ENCODE peak calls at places on chromosomes 4 and X, in seven cellular contexts. K is RWPE1, N is activated B cell treated with CpG ODN at 0.5 μM for 24 hours, J is fibroblast of pulmonary artery, Y is foreskin fibroblast, X is WTC11, U is right lobe of liver. Z is an unnamed sample.

GRCh38 chr4:153294631-153295030 is 49.9 kb upstream of the MND1 start:
- DNase-seq in K (peak), N (no peak), J (no peak), Y (peak), X (no peak), U (no peak), Z (no peak)

GRCh38 chr4:83923341-83923740 is 387.4 kb downstream of the GPAT3 start:
- DNase-seq in K (no peak), N (no peak), J (no peak), Y (no peak), X (no peak), U (no peak), Z (no peak)

GRCh38 chrX:3295731-3296130 is 50.7 kb downstream of the MXRA5 start:
- DNase-seq in K (peak), N (no peak), J (no peak), Y (no peak), X (peak), U (no peak), Z (no peak)

GRCh38 chr4:1310031-1310795 is 20.5 kb downstream of the MAEA start:
- DNase-seq in K (peak), N (no peak), J (no peak), Y (peak), X (no peak), U (peak), Z (no peak)

GRCh38 chr4:56840559-56840958 is 19.1 kb upstream of the SPINK2 start:
- DNase-seq in K (no peak), N (no peak), J (no peak), Y (no peak), X (no peak), U (no peak), Z (no peak)

GRCh38 chr4:76697129-76697803 is 200.7 kb downstream of the SOWAHB start:
- DNase-seq in K (no peak), N (no peak), J (no peak), Y (no peak), X (no peak), U (no peak), Z (no peak)

GRCh38 chr4:184959309-184959708 is 59.0 kb upstream of the HELT start:
- DNase-seq in K (no peak), N (no peak), J (no peak), Y (no peak), X (no peak), U (no peak), Z (no peak)

GRCh38 chrX:82589410-82589809 is 918.7 kb upstream of the POU3F4 start:
- DNase-seq in K (peak), N (no peak), J (no peak), Y (no peak), X (no peak), U (no peak), Z (no peak)

GRCh38 chr4:143391261-143391660 is 54.6 kb downstream of the GAB1 start:
- DNase-seq in K (no peak), N (no peak), J (no peak), Y (no peak), X (no peak), U (no peak), Z (no peak)

GRCh38 chr4:188934320-188934975 is 795.2 kb downstream of the TRIML1 start:
- DNase-seq in K (peak), N (no peak), J (peak), Y (peak), X (no peak), U (no peak), Z (peak)

GRCh38 chr4:536351-536972 is 37.5 kb downstream of the PIGG start:
- DNase-seq in K (no peak), N (no peak), J (no peak), Y (no peak), X (no peak), U (no peak), Z (no peak)

GRCh38 chr4:165621983-165622382 is 243.2 kb downstream of the CPE start:
- DNase-seq in K (peak), N (no peak), J (peak), Y (no peak), X (no peak), U (no peak), Z (no peak)

GRCh38 chrX:20514358-20514757 is 247.6 kb upstream of the RPS6KA3 start:
- DNase-seq in K (peak), N (no peak), J (peak), Y (peak), X (no peak), U (no peak), Z (no peak)

GRCh38 chr4:48791313-48791712 is 11.2 kb upstream of the FRYL start:
- DNase-seq in K (no peak), N (no peak), J (no peak), Y (no peak), X (no peak), U (no peak), Z (no peak)

GRCh38 chr4:54318904-54319303 is 89.8 kb downstream of the PDGFRA start:
- DNase-seq in K (peak), N (no peak), J (peak), Y (peak), X (peak), U (no peak), Z (peak)

GRCh38 chrX:9700555-9700954 is 65.1 kb downstream of the GPR143 start:
- DNase-seq in K (no peak), N (no peak), J (no peak), Y (no peak), X (peak), U (no peak), Z (no peak)
- TF ChIP-seq CTCF in K (no peak), N (no peak), J (no peak), Y (no peak), X (no peak), U (no peak), Z (no peak)

GRCh38 chr4:127881565-127881869 is 824 bp downstream of the PLK4 start:
- DNase-seq in K (no peak), N (no peak), J (no peak), Y (no peak), X (no peak), U (no peak), Z (no peak)
- TF ChIP-seq CTCF in K (no peak), N (no peak), J (no peak), Y (no peak), X (no peak), U (peak), Z (no peak)

DNA sequence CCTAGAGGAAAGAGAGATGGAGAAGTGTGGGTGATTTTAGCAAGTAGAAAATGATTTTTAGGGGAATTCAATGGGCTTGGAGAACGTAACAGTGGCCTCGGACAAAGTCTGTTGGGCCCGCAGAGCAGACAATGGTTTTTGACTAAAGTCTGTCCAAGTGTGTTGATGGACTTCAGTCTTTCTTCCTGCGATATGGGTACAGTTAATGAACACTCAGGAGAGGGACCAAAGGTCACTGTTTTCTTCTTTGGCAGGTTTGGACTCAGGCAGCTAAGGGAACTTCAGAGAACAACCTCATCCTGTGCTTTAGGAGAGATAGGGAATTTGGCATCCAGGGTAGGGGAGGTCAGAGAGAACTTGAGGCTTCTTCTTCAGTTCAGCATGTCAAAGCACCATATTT is 38.0 kb downstream of the CC2D2A start:
- DNase-seq in K (no peak), N (no peak), J (no peak), Y (no peak), X (no peak), U (no peak), Z (no peak)
- TF ChIP-seq CTCF in K (no peak), N (no peak), J (no peak), Y (no peak), X (no peak), U (no peak), Z (no peak)

DNA sequence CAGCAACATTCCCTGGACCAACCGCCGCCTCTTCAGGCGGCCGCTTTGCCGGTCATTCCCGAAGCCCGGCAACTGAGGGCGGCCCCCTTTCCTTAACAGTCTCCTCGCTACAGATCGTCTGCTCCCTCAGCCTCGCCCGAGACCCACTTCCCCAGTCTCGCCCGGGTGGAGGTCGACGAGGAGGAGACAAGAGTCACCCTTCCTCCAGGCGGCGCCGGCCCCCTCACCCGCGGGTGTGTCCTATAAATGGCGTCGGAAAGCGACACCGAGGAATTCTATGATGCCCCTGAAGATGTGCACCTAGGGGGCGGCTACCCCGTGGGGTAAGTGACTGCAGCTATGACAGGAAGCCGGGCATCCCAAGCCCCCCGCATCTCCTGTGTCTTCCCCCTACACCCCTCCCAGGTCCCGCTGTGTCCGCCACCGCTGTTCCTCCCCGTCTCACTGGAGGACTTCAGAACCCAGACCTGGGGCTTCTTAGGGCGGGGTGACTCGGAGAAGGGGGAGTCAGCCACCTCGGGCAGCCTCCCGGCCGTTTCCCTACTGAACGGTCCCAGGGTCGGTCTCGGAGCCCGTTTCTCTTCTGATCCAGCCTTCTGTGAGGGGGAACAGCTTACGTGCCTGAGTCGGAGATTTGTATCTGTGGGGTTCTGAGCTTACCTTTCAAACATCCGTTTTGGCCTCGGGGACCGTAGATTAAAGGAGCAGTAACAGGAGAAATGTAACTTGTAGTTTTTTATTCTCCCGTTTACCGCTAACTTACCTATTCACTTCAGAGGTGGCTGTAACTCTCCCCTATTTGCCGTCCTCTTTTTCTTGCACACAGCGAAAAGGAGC is 570 bp downstream of the WDR44 start:
- DNase-seq in K (peak), N (peak), J (no peak), Y (peak), X (peak), U (peak), Z (no peak)
- TF ChIP-seq CTCF in K (no peak), N (no peak), J (no peak), Y (no peak), X (no peak), U (no peak), Z (peak)

DNA sequence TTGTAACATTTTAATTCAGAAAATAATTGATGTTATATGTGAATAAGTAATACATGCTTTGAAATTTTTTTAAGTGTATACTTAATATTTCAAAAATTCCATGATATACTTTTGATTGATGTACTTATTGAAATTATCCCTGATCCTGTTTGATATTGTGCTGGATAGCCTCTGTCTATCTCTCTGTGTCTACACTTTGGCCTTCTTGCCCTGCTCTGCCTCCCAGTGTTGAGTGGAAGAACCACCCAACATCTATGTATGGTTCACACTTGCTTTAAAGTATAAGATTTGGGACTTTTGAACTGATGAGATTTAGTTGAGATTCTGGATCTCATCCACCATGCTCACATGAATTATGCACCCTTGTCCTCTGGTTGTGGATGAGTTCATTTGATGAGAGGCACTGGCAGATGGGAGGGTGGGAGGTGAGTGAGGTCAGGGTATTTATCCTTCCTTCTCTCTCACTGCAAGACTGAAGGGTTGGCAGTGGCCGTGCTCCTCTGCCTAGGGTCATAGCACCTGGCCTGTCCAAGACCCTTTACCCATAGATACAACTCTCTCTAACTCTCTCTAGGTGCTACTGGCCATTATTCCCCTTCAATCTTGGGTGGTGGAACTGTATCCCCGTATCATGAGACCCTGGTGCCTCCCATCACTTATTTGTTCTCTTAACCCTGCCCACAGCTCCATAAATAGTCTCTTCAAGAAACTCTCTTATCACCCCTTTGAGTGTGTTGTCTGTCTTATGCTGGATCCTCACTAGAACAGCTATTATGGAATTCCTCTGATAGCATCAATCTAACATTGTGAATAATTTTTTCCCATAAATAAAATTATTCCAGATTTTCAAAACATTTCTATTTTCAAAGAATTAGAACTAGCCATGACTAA is 75.2 kb downstream of the CORIN start:
- DNase-seq in K (no peak), N (no peak), J (no peak), Y (no peak), X (no peak), U (no peak), Z (no peak)
- TF ChIP-seq CTCF in K (no peak), N (no peak), J (no peak), Y (no peak), X (no peak), U (no peak), Z (no peak)